ENCODE peak calls at places on chromosomes 2 and 18, in eight cellular contexts. M is tibial nerve, N is ovary, T is HepG2, Y is sigmoid colon, F is H1, J is GM12878, E is SK-N-SH. G is an unnamed sample. For H3K27me3, the result is how much of the 10 kb centered on the place peaks cover.

GRCh38 chr18:75097491-75098225 is 111.3 kb downstream of the PTGR3 start:
- DNase-seq in M (no peak), N (no peak), Y (no peak), T (no peak), F (peak), J (no peak), E (no peak), G (no peak)

GRCh38 chr2:17036343-17036742 is 370.7 kb upstream of the CYRIA start:
- DNase-seq in T (no peak), J (no peak), F (no peak), Y (no peak), N (no peak), E (no peak), M (no peak), G (no peak)

GRCh38 chr2:19301706-19302105 is 56.7 kb downstream of the OSR1 start:
- DNase-seq in F (no peak), Y (no peak), M (no peak), N (no peak), J (no peak), E (no peak), T (no peak), G (no peak)

GRCh38 chr2:181581534-181581933 is 75.4 kb downstream of the CERKL start:
- DNase-seq in Y (no peak), M (no peak), E (no peak), N (no peak), T (no peak), J (no peak), F (no peak), G (no peak)

GRCh38 chr2:188725981-188726380 is 248.2 kb upstream of the COL3A1 start:
- DNase-seq in E (no peak), T (no peak), J (no peak), N (no peak), M (no peak), F (no peak), Y (no peak), G (no peak)

GRCh38 chr2:99451280-99451679 is 38.5 kb downstream of the REV1 start:
- DNase-seq in T (no peak), N (no peak), M (no peak), E (no peak), J (no peak), F (no peak), Y (no peak), G (no peak)

GRCh38 chr2:147937744-147938349 is 82.7 kb downstream of the ORC4 start:
- DNase-seq in Y (no peak), F (no peak), N (no peak), M (no peak), E (peak), J (no peak), T (peak), G (no peak)

GRCh38 chr18:34023471-34023870 is 201.2 kb downstream of the NOL4 start:
- DNase-seq in T (no peak), J (no peak), F (no peak), E (no peak), M (no peak), N (no peak), Y (no peak), G (no peak)

GRCh38 chr2:230327418-230328154 is 593 bp downstream of the SP140L start:
- DNase-seq in M (no peak), J (no peak), E (no peak), T (no peak), N (no peak), F (no peak), Y (no peak), G (no peak)

GRCh38 chr2:70785137-70785911 is 5.1 kb downstream of the FIGLA start:
- DNase-seq in J (no peak), N (no peak), M (no peak), T (peak), Y (no peak), E (peak), F (no peak), G (no peak)

GRCh38 chr2:174124171-174124570 is 124.2 kb downstream of the OLA1 start:
- DNase-seq in N (no peak), F (no peak), Y (no peak), T (no peak), J (no peak), E (no peak), M (no peak), G (no peak)

GRCh38 chr2:109722026-109722425 is 72.1 kb upstream of the RGPD5 start:
- DNase-seq in T (no peak), E (no peak), F (peak), N (peak), M (no peak), J (no peak), Y (no peak), G (peak)

GRCh38 chr2:75200140-75200985 is 1.0 kb upstream of the TACR1 start:
- DNase-seq in F (peak), N (peak), Y (peak), E (peak), J (no peak), M (no peak), T (no peak), G (no peak)

GRCh38 chr2:205868773-205869333 is 186.6 kb downstream of the NRP2 start:
- DNase-seq in T (no peak), Y (no peak), J (no peak), N (no peak), F (no peak), M (no peak), E (no peak), G (no peak)

GRCh38 chr2:163185160-163185559 is 346.6 kb upstream of the KCNH7 start:
- DNase-seq in J (no peak), F (no peak), N (no peak), E (no peak), T (no peak), M (no peak), Y (no peak), G (no peak)

GRCh38 chr2:30201990-30202389 is 29.3 kb upstream of the LBH start:
- DNase-seq in N (peak), E (no peak), J (no peak), F (no peak), T (no peak), M (peak), Y (peak), G (peak)

GRCh38 chr18:56890632-56891031 is 239.5 kb downstream of the WDR7 start:
- DNase-seq in Y (no peak), N (no peak), T (peak), E (no peak), F (no peak), J (no peak), M (no peak), G (no peak)

GRCh38 chr2:96694279-96694678 is 45.6 kb downstream of the LMAN2L start:
- DNase-seq in Y (no peak), E (no peak), N (no peak), J (no peak), T (no peak), F (no peak), M (no peak), G (no peak)

GRCh38 chr2:172774302-172774701 is 38.7 kb downstream of the RAPGEF4 start:
- DNase-seq in Y (no peak), J (no peak), T (no peak), N (no peak), F (no peak), E (no peak), M (no peak), G (no peak)

GRCh38 chr2:42049411-42050349 is 1.9 kb downstream of the PKDCC start:
- DNase-seq in F (no peak), N (peak), E (no peak), T (no peak), M (no peak), Y (peak), J (no peak), G (no peak)

GRCh38 chr2:121076885-121077549 is 208.0 kb downstream of the TFCP2L1 start:
- DNase-seq in J (no peak), Y (no peak), M (peak), E (peak), T (peak), N (no peak), F (peak), G (no peak)

GRCh38 chr2:60064687-60065361 is 488.6 kb downstream of the BCL11A start:
- DNase-seq in Y (no peak), F (no peak), E (peak), J (no peak), N (no peak), T (no peak), M (no peak), G (no peak)

DNA sequence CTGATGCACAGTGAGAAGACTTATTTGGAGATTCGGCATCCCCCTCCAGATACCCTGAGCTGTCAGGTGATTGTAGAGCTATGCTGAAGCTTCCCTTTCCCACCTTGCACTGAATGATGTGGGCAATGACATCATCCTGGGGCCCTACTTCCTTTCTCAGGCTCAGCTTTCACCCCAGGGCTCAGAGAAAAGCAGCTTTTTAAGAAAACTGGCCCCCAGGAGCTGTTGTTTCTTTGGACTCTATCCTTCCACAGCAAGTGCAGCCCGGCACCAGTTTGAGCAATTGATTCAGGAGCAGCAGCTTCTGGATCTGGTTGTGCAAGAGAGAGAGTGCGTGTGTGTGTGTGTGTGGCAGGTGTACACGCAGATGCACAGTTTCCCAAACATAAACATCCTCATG is 251.3 kb downstream of the ANAPC1 start:
- DNase-seq in Y (no peak), J (no peak), N (no peak), M (no peak), T (no peak), E (no peak), F (no peak), G (no peak)
- TF ChIP-seq EP300 in Y (no peak), J (no peak), N (no peak), M (no peak), T (no peak), E (no peak), F (no peak), G (no peak)

GRCh38 chr2:135798762-135799161 is 38.2 kb downstream of the LCT start:
- DNase-seq in J (no peak), Y (no peak), T (no peak), N (no peak), E (no peak), F (no peak), M (no peak), G (no peak)
- TF ChIP-seq CTCF in J (peak), Y (no peak), T (peak), N (no peak), E (no peak), F (no peak), M (no peak), G (no peak)

DNA sequence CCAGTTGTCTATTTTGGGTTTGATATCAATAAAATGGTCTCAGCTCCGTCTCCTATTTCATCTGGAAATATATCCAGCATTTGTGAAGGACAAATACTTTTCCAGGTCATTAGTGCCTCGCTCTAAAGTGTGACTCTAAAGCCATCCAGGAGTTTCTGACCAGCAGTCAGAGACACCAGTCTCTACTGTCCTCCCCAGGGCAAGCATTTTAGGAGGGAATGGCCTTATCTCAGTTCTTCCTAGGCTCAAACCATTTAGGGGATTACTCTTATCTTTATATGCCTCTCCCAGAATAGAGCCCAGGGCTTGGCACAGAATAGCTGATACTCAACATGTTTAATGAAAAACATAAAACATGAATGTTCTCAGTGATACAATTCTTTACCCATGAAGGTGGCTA is 187.6 kb downstream of the NAPG start:
- DNase-seq in E (no peak), N (no peak), T (no peak), M (no peak), F (no peak), Y (no peak), J (no peak), G (no peak)
- H3K27me3 ChIP-seq in E (under half), N (under half), T (under half), M (under half), F (under half), Y (under half), J (under half), G (under half)

GRCh38 chr2:224934542-224935188 is 107.6 kb downstream of the DOCK10 start:
- DNase-seq in T (no peak), Y (no peak), N (no peak), J (no peak), M (no peak), E (no peak), F (no peak), G (no peak)
- TF ChIP-seq EP300 in T (no peak), Y (no peak), N (no peak), J (no peak), M (no peak), E (no peak), F (no peak), G (no peak)

DNA sequence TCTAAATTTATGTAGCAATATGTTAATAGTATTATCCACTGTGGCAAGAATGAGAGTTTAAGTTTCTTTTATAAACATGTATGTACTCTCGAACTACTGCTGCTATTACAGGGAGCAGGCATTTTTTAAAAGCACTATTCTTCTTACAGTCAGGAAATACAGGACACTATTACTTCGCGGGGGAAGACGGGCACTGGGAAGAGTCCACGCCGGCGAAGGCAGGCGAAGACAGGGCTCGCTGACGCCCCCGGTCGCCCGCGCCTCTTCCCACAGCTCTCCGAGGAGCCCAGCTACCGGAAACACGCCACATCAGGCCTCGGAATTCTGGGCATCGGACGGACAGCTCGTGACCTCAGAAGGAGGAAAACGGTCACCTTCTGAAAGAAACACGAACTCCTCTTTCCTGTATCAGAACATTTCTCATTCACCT is 90.2 kb downstream of the FAM161A start:
- DNase-seq in J (no peak), M (no peak), N (peak), F (no peak), E (peak), T (peak), Y (peak), G (peak)
- TF ChIP-seq CTCF in J (no peak), M (no peak), N (peak), F (no peak), E (peak), T (peak), Y (no peak), G (no peak)

GRCh38 chr2:10086950-10087349 is 6.7 kb upstream of the CYS1 start:
- DNase-seq in J (no peak), Y (no peak), E (no peak), N (no peak), M (no peak), F (no peak), T (peak), G (no peak)

GRCh38 chr2:10085852-10086148 is 5.6 kb upstream of the CYS1 start:
- DNase-seq in Y (no peak), E (no peak), T (no peak), N (no peak), J (no peak), M (no peak), F (no peak), G (no peak)

GRCh38 chr2:10084956-10085851 is 5.0 kb upstream of the CYS1 start:
- DNase-seq in Y (no peak), T (no peak), J (no peak), F (no peak), N (no peak), M (no peak), E (no peak), G (no peak)

GRCh38 chr2:10084567-10084910 is 4.3 kb upstream of the CYS1 start:
- DNase-seq in J (no peak), T (no peak), Y (no peak), E (no peak), M (no peak), N (no peak), F (no peak), G (no peak)

GRCh38 chr2:10083692-10084566 is 3.7 kb upstream of the CYS1 start:
- DNase-seq in T (no peak), E (no peak), M (no peak), Y (no peak), N (no peak), J (peak), F (no peak), G (no peak)
- H3K27me3 ChIP-seq in T (half or more), E (under half), M (under half), Y (under half), N (under half), J (under half), F (under half), G (half or more)

GRCh38 chr2:215622836-215623235 is 187.0 kb upstream of the FN1 start:
- DNase-seq in F (no peak), J (no peak), M (no peak), E (no peak), T (no peak), Y (no peak), N (no peak), G (no peak)

GRCh38 chr2:215626063-215626462 is 190.2 kb upstream of the FN1 start:
- DNase-seq in N (no peak), M (no peak), J (no peak), E (no peak), F (no peak), Y (no peak), T (no peak), G (no peak)

GRCh38 chr2:215625207-215625606 is 189.3 kb upstream of the FN1 start:
- DNase-seq in F (no peak), Y (no peak), N (no peak), J (no peak), M (no peak), T (no peak), E (no peak), G (no peak)

GRCh38 chr2:215624423-215624829 is 188.6 kb upstream of the FN1 start:
- DNase-seq in J (no peak), F (no peak), E (no peak), M (peak), Y (peak), N (no peak), T (peak), G (no peak)

DNA sequence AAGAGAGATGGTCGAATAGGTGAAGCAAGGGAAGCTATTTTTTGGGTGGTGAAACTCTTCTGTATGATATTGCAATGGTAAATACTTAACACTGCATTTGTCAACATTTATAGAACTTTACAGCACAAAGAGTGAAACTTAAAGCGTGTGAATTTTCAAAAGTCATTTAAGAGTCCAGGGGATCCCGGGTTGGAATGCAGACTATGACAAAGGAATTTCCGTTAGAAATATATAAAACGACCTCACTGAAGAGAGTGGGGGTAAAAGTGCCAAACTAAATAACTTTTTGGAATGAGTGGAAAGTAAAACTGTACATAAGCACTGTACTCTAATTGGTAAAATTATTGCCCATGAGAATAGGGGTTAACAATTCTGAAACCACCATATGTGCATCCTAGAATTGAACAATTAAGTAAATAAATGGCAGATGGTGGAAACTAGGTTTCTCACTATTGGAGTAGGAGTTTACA is 191.0 kb upstream of the FN1 start:
- DNase-seq in F (no peak), E (no peak), M (no peak), T (no peak), N (no peak), Y (no peak), J (no peak), G (no peak)
- TF ChIP-seq EP300 in F (no peak), E (no peak), M (no peak), T (no peak), N (no peak), Y (no peak), J (no peak), G (no peak)

GRCh38 chr2:7034313-7034712 is 117.1 kb downstream of the RNF144A start:
- DNase-seq in M (no peak), F (no peak), Y (peak), N (no peak), T (peak), E (peak), J (no peak), G (no peak)
- TF ChIP-seq CTCF in M (no peak), F (peak), Y (no peak), N (no peak), T (peak), E (peak), J (no peak), G (no peak)